ENCODE peak calls at places on chromosomes 6 and 20, in ten cellular contexts. E is astrocyte, K is left ventricle myocardium inferior, L is PC-3, O is GM12878, D is OCI-LY7, P is uterus, H is PC-9, R is fibroblast of lung, W is A549. C is an unnamed sample. For H3K4me1, the result is how much of the 10 kb centered on the place peaks cover.

GRCh38 chr20:51014797-51015722 is 7.8 kb downstream of the KCNG1 start:
- DNase-seq in K (no peak), O (no peak), E (peak), R (peak), D (peak), P (peak), L (peak), W (peak), H (no peak), C (no peak)

GRCh38 chr20:35146299-35146921 is 726 bp downstream of the EDEM2 start:
- DNase-seq in E (no peak), O (no peak), R (no peak), D (peak), L (peak), H (peak), K (no peak), P (no peak), W (no peak), C (peak)

GRCh38 chr6:73451166-73452106 is 661 bp downstream of the CGAS start:
- DNase-seq in H (peak), R (peak), K (peak), W (peak), E (peak), D (peak), L (peak), O (no peak), P (peak), C (peak)

GRCh38 chr6:26032387-26033131 is 54.7 kb upstream of the HFE start:
- DNase-seq in L (peak), H (peak), W (peak), D (peak), P (no peak), E (peak), O (peak), R (peak), K (no peak), C (no peak)

GRCh38 chr6:18024876-18025275 is 37.4 kb upstream of the KIF13A start:
- DNase-seq in P (no peak), W (no peak), K (no peak), D (no peak), L (no peak), O (no peak), E (no peak), R (no peak), H (no peak), C (no peak)

GRCh38 chr6:39402239-39402751 is 79.8 kb upstream of the KCNK16 start:
- DNase-seq in K (no peak), D (no peak), O (no peak), H (no peak), R (no peak), W (no peak), P (peak), L (no peak), E (no peak), C (no peak)

GRCh38 chr6:16828058-16828457 is 66.8 kb upstream of the ATXN1 start:
- DNase-seq in L (no peak), P (no peak), K (no peak), H (no peak), W (no peak), O (no peak), E (no peak), R (no peak), D (no peak), C (no peak)

GRCh38 chr6:170522565-170523183 is 30.4 kb downstream of the PSMB1 start:
- DNase-seq in D (no peak), P (no peak), L (peak), E (no peak), W (peak), R (peak), H (no peak), O (no peak), K (no peak), C (no peak)

GRCh38 chr6:41366150-41366549 is 30.7 kb downstream of the NCR2 start:
- DNase-seq in K (no peak), H (no peak), R (no peak), P (no peak), D (no peak), O (no peak), E (no peak), L (no peak), W (no peak), C (no peak)

GRCh38 chr20:6480328-6481030 is 287.0 kb upstream of the BMP2 start:
- DNase-seq in P (no peak), K (no peak), H (no peak), W (no peak), O (no peak), R (no peak), E (peak), D (no peak), L (peak), C (no peak)

GRCh38 chr6:150025201-150025917 is at the start of gene RAET1L:
- DNase-seq in E (peak), R (peak), D (no peak), O (no peak), L (peak), K (peak), H (peak), P (peak), W (peak), C (no peak)

GRCh38 chr20:8670900-8671229 is 398.0 kb upstream of the PLCB4 start:
- DNase-seq in P (no peak), O (no peak), L (no peak), D (no peak), K (no peak), R (no peak), W (no peak), H (no peak), E (no peak), C (no peak)

GRCh38 chr20:43658068-43658722 is 8.7 kb upstream of the MYBL2 start:
- DNase-seq in P (no peak), E (peak), O (no peak), R (no peak), K (no peak), W (peak), D (no peak), L (peak), H (peak), C (no peak)

GRCh38 chr20:57894096-57894495 is 184.3 kb upstream of the PMEPA1 start:
- DNase-seq in H (no peak), R (no peak), P (no peak), O (no peak), L (no peak), K (no peak), D (no peak), E (no peak), W (no peak), C (no peak)

GRCh38 chr6:51398064-51398740 is 579.5 kb downstream of the TFAP2B start:
- DNase-seq in L (peak), W (no peak), K (no peak), D (no peak), H (no peak), P (no peak), R (no peak), O (peak), E (peak), C (peak)

GRCh38 chr20:48706710-48707339 is 121.0 kb downstream of the PREX1 start:
- DNase-seq in D (no peak), O (no peak), P (no peak), E (no peak), H (no peak), R (peak), W (no peak), L (no peak), K (no peak), C (no peak)
- TF ChIP-seq CTCF in D (peak), O (no peak), P (no peak), E (no peak), H (no peak), R (no peak), W (no peak), L (no peak), K (no peak), C (no peak)

GRCh38 chr6:168100011-168100802 is 21.2 kb upstream of the FRMD1 start:
- DNase-seq in R (no peak), L (no peak), P (no peak), O (no peak), H (no peak), K (no peak), W (no peak), E (no peak), D (no peak), C (peak)

GRCh38 chr6:168099201-168100010 is 20.4 kb upstream of the FRMD1 start:
- DNase-seq in K (no peak), H (no peak), P (no peak), W (no peak), O (no peak), D (no peak), E (no peak), R (no peak), L (no peak), C (peak)

GRCh38 chr6:168102093-168102985 is 23.3 kb upstream of the FRMD1 start:
- DNase-seq in O (no peak), P (no peak), K (peak), D (no peak), W (no peak), L (no peak), R (no peak), H (no peak), E (no peak), C (peak)

GRCh38 chr6:168101201-168102092 is 22.4 kb upstream of the FRMD1 start:
- DNase-seq in P (no peak), L (no peak), W (no peak), D (no peak), O (no peak), E (no peak), R (no peak), H (no peak), K (peak), C (peak)

GRCh38 chr6:168100803-168101095 is 21.7 kb upstream of the FRMD1 start:
- DNase-seq in E (no peak), H (no peak), D (no peak), P (no peak), K (no peak), L (no peak), O (no peak), W (no peak), R (no peak), C (peak)
- H3K4me1 ChIP-seq in E (under half), H (under half), D (under half), P (under half), K (under half), L (under half), O (under half), W (under half), R (under half), C (under half)

DNA sequence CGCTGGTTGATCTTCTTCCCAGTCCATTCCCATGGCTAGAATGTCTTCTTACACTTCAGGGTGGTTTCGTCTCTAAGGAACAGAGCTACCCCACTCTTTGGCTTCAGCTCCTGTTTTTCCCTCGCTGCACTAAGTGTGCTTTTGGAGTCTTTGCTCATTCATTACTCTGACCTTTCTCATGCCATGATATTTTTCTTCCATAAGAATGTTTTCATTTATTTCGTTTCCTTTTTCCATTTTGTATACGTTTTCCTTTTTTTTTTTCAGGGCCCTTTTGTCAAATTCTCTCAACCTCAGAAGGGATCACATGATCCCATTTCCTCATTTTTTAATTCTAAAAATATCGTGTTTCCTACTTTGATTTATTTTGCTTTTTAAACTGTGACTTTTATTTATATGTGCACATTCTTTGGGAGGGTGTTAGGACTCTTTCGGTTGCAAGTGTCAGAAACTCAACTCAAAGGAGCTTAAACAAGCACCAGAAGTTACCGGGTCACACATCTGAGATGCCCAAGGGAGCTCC is 40.5 kb downstream of the GCNT2 start:
- DNase-seq in D (no peak), W (no peak), K (no peak), R (no peak), H (no peak), L (no peak), E (no peak), O (no peak), P (no peak), C (no peak)
- TF ChIP-seq CTCF in D (no peak), W (no peak), K (no peak), R (no peak), H (no peak), L (no peak), E (no peak), O (no peak), P (no peak), C (no peak)

GRCh38 chr6:36752187-36752885 is 54.7 kb downstream of the RAB44 start:
- DNase-seq in R (no peak), W (no peak), D (peak), P (no peak), E (no peak), K (no peak), H (peak), O (no peak), L (peak), C (no peak)

GRCh38 chr6:36752886-36753506 is 55.4 kb downstream of the RAB44 start:
- DNase-seq in K (no peak), D (peak), L (no peak), W (no peak), P (no peak), E (no peak), R (no peak), H (no peak), O (peak), C (no peak)

GRCh38 chr6:36751091-36751490 is 53.5 kb downstream of the RAB44 start:
- DNase-seq in P (no peak), K (no peak), H (no peak), R (no peak), D (no peak), L (peak), W (no peak), E (no peak), O (no peak), C (no peak)

GRCh38 chr6:36750090-36750489 is 52.5 kb downstream of the RAB44 start:
- DNase-seq in O (no peak), P (no peak), D (no peak), E (no peak), L (no peak), K (no peak), R (no peak), H (no peak), W (no peak), C (no peak)

DNA sequence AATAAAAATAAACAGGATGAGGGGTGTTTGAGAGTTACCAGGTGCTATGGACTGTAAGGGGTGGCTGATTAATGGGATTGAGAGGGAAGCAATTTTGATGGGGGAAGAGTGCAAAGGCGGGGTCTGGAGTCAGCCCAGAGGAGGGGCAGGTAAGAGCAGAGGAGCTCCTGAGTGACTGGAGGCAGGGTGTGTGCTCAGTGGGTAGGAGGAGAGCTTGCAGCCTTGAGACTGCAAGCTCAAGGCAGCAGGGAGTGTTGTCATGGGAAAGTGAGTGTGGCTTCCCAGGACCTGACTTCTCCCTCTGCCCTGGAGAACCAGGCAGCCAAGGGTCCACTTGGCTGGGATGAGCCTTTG is 54.2 kb downstream of the RAB44 start:
- DNase-seq in R (no peak), L (no peak), P (no peak), W (no peak), D (no peak), E (no peak), O (no peak), H (no peak), K (no peak), C (no peak)
- H3K4me1 ChIP-seq in R (under half), L (under half), P (under half), W (under half), D (under half), E (under half), O (under half), H (half or more), K (under half), C (under half)

GRCh38 chr20:3797592-3798404 is 1.7 kb downstream of the CDC25B start:
- DNase-seq in W (no peak), H (no peak), O (no peak), R (peak), K (no peak), E (no peak), P (no peak), L (peak), D (peak), C (peak)

GRCh38 chr20:3794701-3795420 is 1.2 kb upstream of the CDC25B start:
- DNase-seq in D (no peak), R (no peak), E (no peak), H (no peak), K (no peak), L (no peak), W (no peak), P (no peak), O (no peak), C (peak)

GRCh38 chr20:3796477-3797225 is 541 bp downstream of the CDC25B start:
- DNase-seq in W (no peak), H (no peak), O (no peak), K (no peak), R (no peak), L (no peak), D (peak), E (no peak), P (no peak), C (no peak)

GRCh38 chr20:3797226-3797545 is 1.1 kb downstream of the CDC25B start:
- DNase-seq in W (no peak), L (no peak), P (no peak), K (no peak), O (no peak), E (no peak), D (no peak), H (no peak), R (no peak), C (peak)

DNA sequence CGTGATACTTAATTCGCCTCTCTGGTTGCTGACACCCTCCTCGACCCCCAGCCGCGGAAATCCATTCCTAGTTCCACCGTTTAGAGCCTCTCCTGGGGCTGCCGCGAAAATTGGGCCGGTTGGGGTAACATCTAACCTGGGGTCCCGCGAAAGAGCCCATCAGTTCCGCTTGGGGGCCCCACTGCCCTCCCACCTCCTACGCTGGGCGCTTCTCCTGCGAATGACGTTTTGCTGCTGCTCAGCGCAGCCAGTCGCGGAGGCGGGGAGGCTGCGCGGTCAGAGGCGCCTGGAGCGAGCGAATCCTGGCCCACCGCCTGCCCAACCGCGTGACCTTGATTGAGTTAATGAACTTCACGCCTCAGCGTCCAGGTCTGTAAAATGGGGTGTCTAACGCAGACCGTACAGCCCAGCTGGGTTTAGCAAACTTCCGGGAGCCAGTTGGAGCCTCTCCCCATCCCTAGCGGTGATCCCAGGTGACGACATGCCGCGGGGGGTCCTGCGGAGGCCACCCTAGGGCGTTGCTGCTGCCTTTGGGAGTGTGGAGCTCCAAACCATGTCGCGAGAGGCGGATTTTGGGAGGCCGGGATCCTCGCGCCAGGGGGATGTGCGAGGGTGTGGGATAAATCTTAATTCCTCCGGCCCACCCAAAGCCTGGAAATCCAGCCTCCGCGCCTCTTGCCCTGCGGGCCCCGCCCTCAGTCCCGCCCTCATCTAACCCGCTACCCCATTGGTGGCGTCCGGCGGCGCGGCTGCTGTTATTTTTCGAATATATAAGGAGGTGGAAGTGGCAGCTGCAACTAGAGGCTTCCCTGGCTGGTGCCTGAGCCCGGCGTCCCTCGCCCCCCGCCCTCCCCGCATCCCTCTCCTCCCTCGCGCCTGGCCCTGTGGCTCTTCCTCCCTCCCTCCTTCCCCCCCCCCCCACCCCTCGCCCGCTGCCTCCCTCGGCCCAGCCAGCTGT is at the start of gene CDC25B:
- DNase-seq in W (peak), K (peak), L (peak), D (peak), O (peak), H (peak), R (peak), E (peak), P (peak), C (peak)
- TF ChIP-seq CTCF in W (peak), K (peak), L (peak), D (peak), O (peak), H (peak), R (peak), E (no peak), P (peak), C (peak)

GRCh38 chr6:66849843-66850242 is 1142.8 kb upstream of the EYS start:
- DNase-seq in H (peak), O (no peak), R (peak), W (no peak), K (no peak), E (no peak), P (no peak), L (peak), D (no peak), C (no peak)

GRCh38 chr6:66854014-66854413 is 1147.0 kb upstream of the EYS start:
- DNase-seq in E (no peak), D (no peak), P (no peak), W (no peak), O (no peak), L (no peak), K (no peak), R (no peak), H (no peak), C (no peak)

GRCh38 chr6:66851930-66852329 is 1144.9 kb upstream of the EYS start:
- DNase-seq in D (no peak), O (no peak), H (no peak), W (no peak), R (peak), P (no peak), K (no peak), E (peak), L (no peak), C (no peak)

DNA sequence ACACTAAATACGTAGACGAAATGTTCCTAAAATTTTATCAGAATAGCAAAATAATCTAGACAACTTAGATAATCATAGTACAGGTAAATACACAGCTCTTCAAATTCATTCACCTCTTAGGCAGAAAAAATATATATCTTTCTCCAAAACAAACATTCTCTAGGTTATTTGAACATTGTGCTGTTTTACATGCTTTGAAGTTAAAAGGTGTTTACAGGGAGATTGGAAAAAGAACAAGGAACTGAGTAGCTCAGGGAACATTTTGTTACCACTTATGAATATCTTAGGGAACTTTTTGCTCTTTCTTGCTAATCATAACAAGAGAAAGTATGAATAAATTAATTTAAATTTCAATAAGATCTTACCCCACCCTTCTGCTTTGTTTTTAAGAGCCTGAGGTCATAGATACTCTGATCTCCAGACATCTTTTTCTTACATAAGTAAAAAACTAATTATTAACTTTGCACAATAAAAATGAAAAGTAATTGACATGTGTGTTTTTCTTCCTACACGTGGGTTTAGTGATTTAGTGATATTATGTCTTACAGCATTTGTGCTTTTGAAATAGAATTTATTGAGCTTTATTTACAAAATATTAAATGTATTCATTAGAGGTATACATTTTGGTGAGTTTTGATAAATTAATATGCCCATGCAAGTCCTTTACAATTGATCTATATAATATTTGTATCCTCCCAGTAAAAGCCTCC is 1141.4 kb upstream of the EYS start:
- DNase-seq in D (no peak), E (no peak), K (no peak), L (no peak), H (no peak), R (no peak), W (no peak), O (no peak), P (no peak), C (no peak)
- H3K4me1 ChIP-seq in D (under half), E (under half), K (under half), L (under half), H (under half), R (under half), W (under half), O (under half), P (under half), C (under half)

C was measured in lower lobe of right lung.